ENCODE peak calls at places on chromosomes 11 and 22, in ten cellular contexts. I, Z, W, F, K, G, P, H, A and V are unnamed samples.

GRCh38 chr11:8233691-8234424 is 29.8 kb downstream of the LMO1 start:
- DNase-seq in W (no peak), F (peak), A (peak), K (no peak), Z (no peak), G (peak), H (peak), P (peak), I (no peak), V (no peak)

GRCh38 chr11:90704510-90704909 is 481.7 kb upstream of the CHORDC1 start:
- DNase-seq in I (no peak), G (no peak), H (no peak), F (no peak), K (no peak), P (no peak), A (no peak), W (no peak), Z (no peak), V (no peak)

GRCh38 chr22:35914665-35915476 is 113.8 kb downstream of the RBFOX2 start:
- DNase-seq in F (peak), H (peak), P (peak), G (no peak), W (peak), K (peak), Z (no peak), A (peak), I (no peak), V (peak)

GRCh38 chr11:71192629-71193028 is 59.7 kb downstream of the SHANK2 start:
- DNase-seq in Z (no peak), K (no peak), G (no peak), F (no peak), A (no peak), H (no peak), I (no peak), W (no peak), P (no peak), V (no peak)

GRCh38 chr11:66112640-66113098 is 42.6 kb downstream of the PACS1 start:
- DNase-seq in F (peak), P (no peak), Z (no peak), I (no peak), G (no peak), K (peak), H (peak), A (peak), W (no peak), V (no peak)

GRCh38 chr11:6333112-6333511 is 12.8 kb upstream of the CAVIN3 start:
- DNase-seq in H (no peak), F (no peak), P (no peak), W (no peak), I (no peak), G (no peak), K (no peak), A (no peak), Z (no peak), V (no peak)

GRCh38 chr11:102268083-102268984 is 49.0 kb upstream of the BIRC3 start:
- DNase-seq in H (no peak), W (no peak), A (no peak), F (peak), G (peak), Z (peak), I (peak), K (no peak), P (peak), V (peak)

GRCh38 chr11:119155733-119156492 is 7.1 kb downstream of the ABCG4 start:
- DNase-seq in K (no peak), I (no peak), F (no peak), H (no peak), P (peak), W (no peak), Z (no peak), A (no peak), G (no peak), V (peak)

GRCh38 chr11:1291295-1292017 is 18.0 kb downstream of the TOLLIP start:
- DNase-seq in W (no peak), P (no peak), A (no peak), G (peak), K (no peak), F (no peak), Z (no peak), H (no peak), I (peak), V (no peak)

GRCh38 chr22:18133452-18133851 is 16.5 kb upstream of the USP18 start:
- DNase-seq in H (no peak), G (no peak), I (no peak), Z (no peak), K (no peak), P (no peak), A (no peak), F (no peak), W (no peak), V (no peak)

GRCh38 chr11:123548774-123549173 is 105.7 kb downstream of the SCN3B start:
- DNase-seq in I (no peak), P (no peak), W (no peak), F (no peak), K (no peak), H (no peak), G (no peak), Z (no peak), A (no peak), V (no peak)

GRCh38 chr22:23218867-23219251 is 38.5 kb downstream of the BCR start:
- DNase-seq in Z (no peak), F (no peak), W (no peak), P (no peak), I (peak), A (peak), G (peak), H (no peak), K (no peak), V (no peak)

GRCh38 chr11:72848846-72849466 is 34.7 kb downstream of the ATG16L2 start:
- DNase-seq in G (no peak), H (no peak), K (no peak), P (peak), F (no peak), I (no peak), A (peak), Z (peak), W (no peak), V (no peak)

GRCh38 chr22:45268167-45268957 is 16.4 kb upstream of the UPK3A start:
- DNase-seq in A (no peak), G (peak), Z (no peak), I (peak), P (peak), H (no peak), W (no peak), K (no peak), F (no peak), V (peak)

GRCh38 chr22:47249370-47249928 is 487.0 kb downstream of the TBC1D22A start:
- DNase-seq in K (no peak), Z (no peak), W (no peak), I (no peak), G (no peak), P (no peak), A (no peak), F (no peak), H (no peak), V (no peak)

GRCh38 chr11:13214276-13214865 is 63.2 kb upstream of the BMAL1 start:
- DNase-seq in G (no peak), F (no peak), A (no peak), W (no peak), H (no peak), I (no peak), K (no peak), Z (no peak), P (no peak), V (no peak)

GRCh38 chr11:130801287-130802146 is 114.8 kb downstream of the SNX19 start:
- DNase-seq in A (no peak), Z (no peak), K (no peak), H (no peak), G (no peak), P (no peak), W (no peak), I (no peak), F (peak), V (no peak)